ENCODE peak calls at places on chromosomes 12 and 14, in six cellular contexts. One of them, this sample, is unnamed.

GRCh38 chr14:78162202-78162601 is 8.0 kb upstream of the NRXN3 start:
- DNase-seq in K562: peak; percentile 5
- DNase-seq in HepG2: no peak
- DNase-seq in GM12878: no peak
- DNase-seq in H1: no peak
- DNase-seq in GM12892: no peak
- DNase-seq in this sample: no peak

GRCh38 chr12:113345318-113345717 is 10.4 kb upstream of the SLC8B1 start:
- DNase-seq in K562: no peak
- DNase-seq in HepG2: no peak
- DNase-seq in GM12878: no peak
- DNase-seq in H1: no peak
- DNase-seq in GM12892: no peak
- DNase-seq in this sample: no peak

GRCh38 chr14:86766469-86766868 is 1226.5 kb downstream of the GALC start:
- DNase-seq in K562: no peak
- DNase-seq in HepG2: peak; percentile 14
- DNase-seq in GM12878: no peak
- DNase-seq in H1: no peak
- DNase-seq in GM12892: no peak
- DNase-seq in this sample: no peak

GRCh38 chr12:109731806-109732205 is 18.2 kb downstream of the FAM222A start:
- DNase-seq in K562: no peak
- DNase-seq in HepG2: no peak
- DNase-seq in GM12878: no peak
- DNase-seq in H1: no peak
- DNase-seq in GM12892: no peak
- DNase-seq in this sample: no peak

GRCh38 chr14:102317564-102318248 is 1.8 kb upstream of the ZNF839 start:
- DNase-seq in K562: no peak
- DNase-seq in HepG2: peak; percentile 71
- DNase-seq in GM12878: no peak
- DNase-seq in H1: no peak
- DNase-seq in GM12892: no peak
- DNase-seq in this sample: no peak

GRCh38 chr12:124319368-124320050 is 24.6 kb downstream of the RFLNA start:
- DNase-seq in K562: no peak
- DNase-seq in HepG2: no peak
- DNase-seq in GM12878: no peak
- DNase-seq in H1: no peak
- DNase-seq in GM12892: no peak
- DNase-seq in this sample: no peak

GRCh38 chr12:20657496-20657895 is 37.6 kb upstream of the SLCO1C1 start:
- DNase-seq in K562: no peak
- DNase-seq in HepG2: peak; percentile 26
- DNase-seq in GM12878: no peak
- DNase-seq in H1: no peak
- DNase-seq in GM12892: no peak
- DNase-seq in this sample: no peak

GRCh38 chr14:56423591-56423991 is 156.0 kb upstream of the TMEM260 start:
- DNase-seq in K562: no peak
- DNase-seq in HepG2: no peak
- DNase-seq in GM12878: no peak
- DNase-seq in H1: no peak
- DNase-seq in GM12892: no peak
- DNase-seq in this sample: no peak

GRCh38 chr14:62158779-62159178 is 396.6 kb downstream of the SNAPC1 start:
- DNase-seq in K562: no peak
- DNase-seq in HepG2: no peak
- DNase-seq in GM12878: no peak
- DNase-seq in H1: no peak
- DNase-seq in GM12892: no peak
- DNase-seq in this sample: no peak

GRCh38 chr12:112349440-112349839 is 32.8 kb downstream of the HECTD4 start:
- DNase-seq in K562: no peak
- DNase-seq in HepG2: no peak
- DNase-seq in GM12878: no peak
- DNase-seq in H1: no peak
- DNase-seq in GM12892: no peak
- DNase-seq in this sample: no peak

GRCh38 chr12:84840356-84840755 is 72.2 kb downstream of the SLC6A15 start:
- DNase-seq in K562: no peak
- DNase-seq in HepG2: no peak
- DNase-seq in GM12878: no peak
- DNase-seq in H1: no peak
- DNase-seq in GM12892: no peak
- DNase-seq in this sample: no peak

GRCh38 chr14:23829736-23830474 is 123.7 kb upstream of the DHRS4 start:
- DNase-seq in K562: no peak
- DNase-seq in HepG2: peak; percentile 81
- DNase-seq in GM12878: no peak
- DNase-seq in H1: no peak
- DNase-seq in GM12892: no peak
- DNase-seq in this sample: no peak

GRCh38 chr12:123141615-123142517 is 9.0 kb downstream of the PITPNM2 start:
- DNase-seq in K562: no peak
- DNase-seq in HepG2: peak; percentile 87
- DNase-seq in GM12878: no peak
- DNase-seq in H1: no peak
- DNase-seq in GM12892: no peak
- DNase-seq in this sample: no peak

GRCh38 chr14:57512221-57512620 is 18.6 kb upstream of the CCDC198 start:
- DNase-seq in K562: no peak
- DNase-seq in HepG2: no peak
- DNase-seq in GM12878: no peak
- DNase-seq in H1: no peak
- DNase-seq in GM12892: no peak
- DNase-seq in this sample: no peak

GRCh38 chr12:42325776-42326465 is at the start of the genes PPHLN1 and ZCRB1:
- DNase-seq in K562: peak; percentile 87
- DNase-seq in HepG2: peak; percentile 83
- DNase-seq in GM12878: no peak
- DNase-seq in H1: peak; percentile 90
- DNase-seq in GM12892: peak; percentile 67
- DNase-seq in this sample: peak; percentile 61

GRCh38 chr12:76158518-76159321 is 74.2 kb upstream of the NAP1L1 start:
- DNase-seq in K562: peak; percentile 76
- DNase-seq in HepG2: peak; percentile 53
- DNase-seq in GM12878: peak; percentile 91
- DNase-seq in H1: peak; percentile 73
- DNase-seq in GM12892: peak; percentile 34
- DNase-seq in this sample: peak; percentile 41

GRCh38 chr14:64061706-64062105 is 208.9 kb downstream of the SYNE2 start:
- DNase-seq in K562: no peak
- DNase-seq in HepG2: no peak
- DNase-seq in GM12878: no peak
- DNase-seq in H1: no peak
- DNase-seq in GM12892: no peak
- DNase-seq in this sample: no peak

GRCh38 chr12:23954332-23954731 is 4.9 kb upstream of the SOX5 start:
- DNase-seq in K562: no peak
- DNase-seq in HepG2: no peak
- DNase-seq in GM12878: no peak
- DNase-seq in H1: no peak
- DNase-seq in GM12892: no peak
- DNase-seq in this sample: no peak

DNA sequence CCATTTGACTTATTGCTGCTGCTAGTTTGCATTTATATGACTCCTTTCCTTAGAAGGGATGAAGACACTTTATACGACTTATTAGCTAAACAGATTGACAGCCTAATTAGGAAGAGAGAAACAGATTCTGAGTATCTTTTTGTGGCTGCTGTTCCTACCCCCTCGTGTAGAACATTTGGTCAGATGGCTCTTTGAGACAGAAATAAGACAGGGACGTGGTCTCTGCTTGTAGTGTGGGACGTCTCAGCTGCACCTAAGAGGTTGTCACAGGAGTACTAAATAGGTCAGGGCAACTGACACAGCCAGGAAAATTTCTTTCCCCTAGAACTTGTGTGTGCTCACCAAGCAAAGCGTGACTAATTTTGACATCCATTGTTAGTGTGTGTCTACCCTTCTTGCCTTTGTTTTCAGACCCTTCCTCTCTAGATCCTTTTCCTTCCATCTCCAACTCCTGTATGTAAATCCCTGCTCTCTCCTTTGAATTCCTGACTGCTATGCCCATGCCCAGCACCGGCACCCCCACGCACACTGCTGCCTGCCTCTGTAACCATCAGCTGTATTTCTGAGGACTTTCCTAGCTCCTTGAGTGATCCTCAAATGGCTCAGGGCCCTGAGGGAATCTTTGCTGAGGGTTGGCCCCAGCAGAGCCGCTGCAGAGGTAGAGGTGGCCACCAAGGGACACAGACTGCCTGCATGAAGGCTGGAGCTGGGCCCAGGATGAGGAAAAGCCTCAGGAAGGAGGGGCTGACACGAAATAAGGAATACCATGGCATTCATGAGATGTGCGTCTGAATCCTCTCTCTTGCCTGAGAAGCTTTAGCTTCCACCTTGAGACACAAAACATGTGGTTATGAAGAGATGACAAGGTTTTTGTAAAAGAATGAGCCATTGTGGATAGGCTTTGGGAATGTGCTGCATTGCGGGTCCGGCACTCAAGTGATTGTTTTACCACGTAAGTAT is 83.0 kb downstream of the DAD1 start:
- DNase-seq in K562: no peak
- DNase-seq in HepG2: no peak
- DNase-seq in GM12878: no peak
- DNase-seq in H1: no peak
- DNase-seq in GM12892: no peak
- DNase-seq in this sample: no peak
- TF ChIP-seq POLR2A in K562: no peak
- TF ChIP-seq POLR2A in HepG2: no peak
- TF ChIP-seq POLR2A in GM12878: peak; percentile 60
- TF ChIP-seq POLR2A in H1: no peak
- TF ChIP-seq POLR2A in GM12892: no peak
- TF ChIP-seq POLR2A in this sample: peak; percentile 75

DNA sequence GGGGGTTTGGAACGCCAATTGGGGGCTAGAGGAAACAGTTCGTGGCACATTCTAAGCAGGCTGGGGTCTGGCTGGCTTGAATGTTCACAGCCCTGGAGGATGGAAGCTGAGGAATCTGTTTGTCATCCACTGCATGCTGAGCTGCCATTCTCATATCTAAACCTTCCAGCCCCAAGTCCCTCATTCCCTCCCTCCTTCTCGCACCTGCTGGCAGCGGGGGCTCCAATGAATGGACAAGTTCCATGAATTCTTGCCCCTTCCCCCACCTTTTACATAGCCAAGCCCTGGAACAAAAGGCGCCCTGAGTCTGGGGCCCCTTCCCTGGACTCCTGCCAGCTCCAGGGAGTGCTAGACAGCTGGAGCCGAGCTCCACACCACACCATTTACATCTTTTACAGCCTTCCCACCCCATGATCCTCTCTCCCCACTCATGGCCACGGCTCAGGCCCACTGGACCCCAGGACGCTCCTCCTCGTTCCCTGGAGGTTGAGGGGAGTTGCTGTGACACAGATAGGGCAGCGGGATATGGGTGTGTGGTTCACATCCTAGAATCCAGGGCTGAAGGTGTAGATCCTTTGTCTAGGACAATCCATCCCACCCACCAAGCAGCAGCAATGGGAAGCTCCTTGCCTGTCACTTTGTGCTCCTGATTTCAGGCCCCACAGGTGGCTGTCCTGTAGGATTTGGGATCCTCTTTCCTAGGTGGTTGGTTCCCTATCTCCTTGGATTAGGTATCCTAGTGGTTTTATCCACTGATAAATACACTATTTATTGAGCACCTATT is 21.7 kb upstream of the VRTN start:
- DNase-seq in K562: no peak
- DNase-seq in HepG2: peak; percentile 26
- DNase-seq in GM12878: no peak
- DNase-seq in H1: peak; percentile 85
- DNase-seq in GM12892: no peak
- DNase-seq in this sample: no peak
- TF ChIP-seq TAF1 in K562: no peak
- TF ChIP-seq TAF1 in HepG2: no peak
- TF ChIP-seq TAF1 in GM12878: no peak
- TF ChIP-seq TAF1 in H1: peak; percentile 76
- TF ChIP-seq TAF1 in GM12892: no peak
- TF ChIP-seq TAF1 in this sample: no peak

DNA sequence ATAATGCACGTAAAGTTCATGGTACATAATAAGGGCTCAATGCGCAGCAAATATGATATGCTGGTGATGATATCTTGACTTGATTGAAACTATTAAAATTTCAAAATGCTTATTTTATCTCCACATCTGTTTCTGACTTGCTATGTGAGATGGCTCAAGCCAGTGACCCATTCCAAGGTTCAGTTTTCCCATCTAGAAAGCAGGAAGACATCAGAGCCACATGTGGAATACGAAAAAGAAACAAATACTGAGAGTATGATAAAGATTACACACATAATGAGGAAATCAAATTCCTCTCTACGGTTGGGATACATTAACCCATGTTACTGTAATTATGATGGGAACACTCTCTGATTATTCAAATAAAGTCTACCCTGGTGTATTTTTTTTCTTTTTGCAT is 23.9 kb upstream of the TSPAN11 start:
- DNase-seq in K562: no peak
- DNase-seq in HepG2: no peak
- DNase-seq in GM12878: no peak
- DNase-seq in H1: no peak
- DNase-seq in GM12892: no peak
- DNase-seq in this sample: no peak
- TF ChIP-seq POLR2AphosphoS5 in K562: no peak
- TF ChIP-seq POLR2AphosphoS5 in HepG2: no peak
- TF ChIP-seq POLR2AphosphoS5 in GM12878: no peak
- TF ChIP-seq POLR2AphosphoS5 in H1: no peak
- TF ChIP-seq POLR2AphosphoS5 in GM12892: no peak
- TF ChIP-seq POLR2AphosphoS5 in this sample: no peak

GRCh38 chr14:68957688-68958248 is 21.3 kb downstream of the ACTN1 start:
- DNase-seq in K562: no peak
- DNase-seq in HepG2: no peak
- DNase-seq in GM12878: no peak
- DNase-seq in H1: no peak
- DNase-seq in GM12892: no peak
- DNase-seq in this sample: no peak

GRCh38 chr14:68958553-68958952 is 20.5 kb downstream of the ACTN1 start:
- DNase-seq in K562: no peak
- DNase-seq in HepG2: no peak
- DNase-seq in GM12878: no peak
- DNase-seq in H1: no peak
- DNase-seq in GM12892: no peak
- DNase-seq in this sample: no peak

GRCh38 chr14:68952544-68953535 is 26.3 kb downstream of the ACTN1 start:
- DNase-seq in K562: no peak
- DNase-seq in HepG2: no peak
- DNase-seq in GM12878: no peak
- DNase-seq in H1: no peak
- DNase-seq in GM12892: no peak
- DNase-seq in this sample: no peak

GRCh38 chr14:68956728-68957127 is 22.4 kb downstream of the ACTN1 start:
- DNase-seq in K562: no peak
- DNase-seq in HepG2: no peak
- DNase-seq in GM12878: no peak
- DNase-seq in H1: no peak
- DNase-seq in GM12892: no peak
- DNase-seq in this sample: no peak

GRCh38 chr14:68955164-68955921 is 23.8 kb downstream of the ACTN1 start:
- DNase-seq in K562: no peak
- DNase-seq in HepG2: peak; percentile 93
- DNase-seq in GM12878: no peak
- DNase-seq in H1: no peak
- DNase-seq in GM12892: no peak
- DNase-seq in this sample: no peak
- TF ChIP-seq POLR2A in K562: no peak
- TF ChIP-seq POLR2A in HepG2: peak; percentile 34
- TF ChIP-seq POLR2A in GM12878: no peak
- TF ChIP-seq POLR2A in H1: no peak
- TF ChIP-seq POLR2A in GM12892: no peak
- TF ChIP-seq POLR2A in this sample: no peak